ENCODE peak calls at places on chromosomes 1 and 21, in seven cellular contexts. K is thyroid gland, I is tibial artery, N is esophagus muscularis mucosa, F is PC-3, C is neural progenitor cell, Z is aorta. A is an unnamed sample.

GRCh38 chr21:41584603-41585176 is 76.7 kb upstream of the TMPRSS2 start:
- DNase-seq in F (no peak), K (no peak), N (no peak), I (no peak), Z (no peak), C (no peak), A (no peak)

GRCh38 chr1:51231121-51231520 is 5.0 kb upstream of the RNF11 start:
- DNase-seq in K (no peak), F (no peak), C (no peak), Z (no peak), I (no peak), N (no peak), A (peak)

GRCh38 chr1:7281821-7282220 is 489.3 kb upstream of the VAMP3 start:
- DNase-seq in Z (no peak), N (peak), K (no peak), F (no peak), C (no peak), I (no peak), A (peak)

GRCh38 chr1:16979475-16980327 is 719 bp downstream of the MFAP2 start:
- DNase-seq in C (peak), I (no peak), F (no peak), N (no peak), Z (no peak), K (no peak), A (peak)

GRCh38 chr1:81802601-81803422 is 2.1 kb downstream of the ADGRL2 start:
- DNase-seq in K (peak), I (peak), F (no peak), C (peak), Z (peak), N (no peak), A (peak)

GRCh38 chr1:64675718-64676345 is 69.0 kb upstream of the RAVER2 start:
- DNase-seq in C (peak), I (no peak), N (no peak), F (peak), Z (no peak), K (no peak), A (peak)

GRCh38 chr1:12052997-12053686 is 10.0 kb upstream of the TNFRSF8 start:
- DNase-seq in K (no peak), F (no peak), Z (peak), C (no peak), N (no peak), I (peak), A (no peak)

GRCh38 chr1:192476802-192477298 is 98.7 kb upstream of the RGS1 start:
- DNase-seq in F (peak), C (no peak), K (peak), N (no peak), Z (no peak), I (peak), A (peak)

GRCh38 chr1:214378492-214378891 is 97.5 kb downstream of the SMYD2 start:
- DNase-seq in K (no peak), C (no peak), I (no peak), N (no peak), Z (no peak), F (no peak), A (no peak)

GRCh38 chr21:46483300-46484295 is 24.9 kb downstream of the DIP2A start:
- DNase-seq in I (no peak), C (no peak), N (no peak), K (no peak), Z (no peak), F (no peak), A (no peak)

GRCh38 chr1:11706292-11706691 is 14.8 kb downstream of the DRAXIN start:
- DNase-seq in C (no peak), Z (no peak), I (no peak), F (no peak), N (no peak), K (no peak), A (no peak)

GRCh38 chr1:27795601-27796000 is 22.6 kb downstream of the STX12 start:
- DNase-seq in F (peak), I (no peak), K (no peak), C (no peak), N (no peak), Z (no peak), A (no peak)

GRCh38 chr1:244599937-244600350 is 53.0 kb upstream of the DESI2 start:
- DNase-seq in I (peak), Z (peak), C (no peak), F (peak), K (no peak), N (no peak), A (peak)

GRCh38 chr21:26795866-26796329 is 49.3 kb downstream of the ADAMTS1 start:
- DNase-seq in N (no peak), K (peak), C (peak), F (peak), Z (no peak), I (peak), A (peak)

GRCh38 chr1:207031632-207032258 is 811 bp downstream of the C1orf116 start:
- DNase-seq in I (no peak), Z (no peak), N (no peak), F (peak), C (no peak), K (peak), A (no peak)
- H3K4me3 ChIP-seq in I (no peak), Z (no peak), N (no peak), F (peak), C (no peak), K (no peak), A (no peak)

DNA sequence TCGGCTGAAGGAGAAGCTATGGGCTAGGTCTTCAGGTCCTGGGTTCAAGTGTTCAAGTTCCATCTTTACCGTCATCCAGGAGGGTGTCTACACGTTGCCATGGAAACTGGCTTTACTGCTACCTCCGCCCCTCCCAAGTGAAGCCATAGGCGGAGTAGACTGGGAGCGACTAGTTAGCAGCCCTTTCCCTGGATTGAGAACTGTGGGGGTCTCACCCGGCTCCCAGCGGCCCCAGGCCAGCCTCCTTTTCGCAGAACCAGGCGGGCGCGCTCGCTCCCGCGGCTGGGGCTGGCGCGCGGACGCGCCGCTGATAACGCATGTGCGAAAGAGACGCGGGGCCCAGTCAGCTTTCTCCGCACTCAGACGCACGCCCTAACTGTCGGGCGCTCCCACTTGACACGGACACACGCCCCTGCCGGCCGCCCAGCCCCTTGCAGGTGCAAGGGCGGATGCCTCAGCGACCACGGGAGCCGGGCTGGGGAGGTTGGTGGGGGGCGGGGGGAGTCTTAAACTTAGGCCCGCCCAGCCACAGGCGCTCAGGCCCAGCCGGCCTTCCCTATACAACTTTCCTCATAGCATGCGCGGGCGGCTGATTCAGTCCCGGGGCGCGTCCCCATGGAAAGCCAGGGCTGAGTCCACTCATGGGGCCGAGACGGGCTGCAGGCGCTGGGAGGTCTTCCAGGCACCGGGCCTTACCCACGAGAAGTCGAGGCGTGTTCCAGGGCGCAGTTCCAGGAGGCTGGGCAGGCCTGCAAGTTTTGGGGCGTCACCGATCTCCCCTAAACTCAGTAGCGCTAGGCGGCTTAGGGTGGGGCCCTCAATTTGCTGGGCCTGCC is 7.4 kb downstream of the EFNA4 start:
- DNase-seq in K (peak), Z (peak), F (peak), N (no peak), I (peak), C (peak), A (peak)
- H3K4me3 ChIP-seq in K (peak), Z (no peak), F (peak), N (peak), I (peak), C (peak), A (peak)

DNA sequence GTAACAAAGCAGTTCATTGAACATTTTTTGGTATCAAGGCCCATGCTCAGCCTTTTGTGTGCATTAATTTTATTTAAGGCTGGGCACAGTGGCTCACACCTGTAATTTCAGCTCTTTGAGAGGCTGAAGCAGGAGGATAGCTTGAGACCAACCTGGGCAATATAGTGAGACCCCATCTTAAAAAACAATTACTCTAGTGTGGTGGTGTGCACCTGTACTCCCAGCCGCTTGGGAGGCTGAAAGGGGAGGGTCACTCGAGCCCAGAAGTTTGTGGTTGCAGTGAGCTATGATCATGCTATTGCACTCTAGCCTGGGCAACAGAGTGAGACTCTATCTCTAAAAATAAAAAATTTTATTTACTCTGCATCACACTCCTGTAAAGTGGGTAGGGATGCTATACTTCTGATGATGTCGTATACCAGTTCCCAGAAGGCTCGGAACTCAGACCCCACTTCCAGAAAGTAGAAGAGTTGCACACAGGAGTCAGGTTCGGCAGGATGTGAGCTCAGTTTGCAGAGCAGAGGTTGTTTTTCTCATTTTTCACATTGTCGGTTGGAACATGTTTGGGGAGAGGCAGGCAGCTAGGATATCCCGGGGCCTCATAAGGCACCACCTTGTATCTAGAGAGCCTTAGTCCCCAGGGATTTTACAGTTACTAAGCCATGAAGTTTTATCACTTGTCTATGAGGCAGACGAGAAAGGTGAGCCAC is 144.6 kb downstream of the GALNT2 start:
- DNase-seq in N (no peak), I (no peak), Z (no peak), F (no peak), C (no peak), K (no peak), A (no peak)
- H3K4me3 ChIP-seq in N (no peak), I (no peak), Z (no peak), F (no peak), C (no peak), K (no peak), A (no peak)

GRCh38 chr1:55211909-55212308 is 3.3 kb downstream of the USP24 start:
- DNase-seq in Z (no peak), K (no peak), F (no peak), C (no peak), N (no peak), I (no peak), A (no peak)

GRCh38 chr1:55211456-55211855 is 3.7 kb downstream of the USP24 start:
- DNase-seq in Z (no peak), F (no peak), N (no peak), I (no peak), K (no peak), C (no peak), A (no peak)

GRCh38 chr1:55213885-55214213 is 1.3 kb downstream of the USP24 start:
- DNase-seq in N (no peak), K (no peak), F (no peak), I (no peak), C (peak), Z (no peak), A (no peak)

GRCh38 chr1:55213029-55213884 is 1.9 kb downstream of the USP24 start:
- DNase-seq in Z (no peak), N (no peak), F (no peak), K (no peak), I (no peak), C (no peak), A (no peak)

DNA sequence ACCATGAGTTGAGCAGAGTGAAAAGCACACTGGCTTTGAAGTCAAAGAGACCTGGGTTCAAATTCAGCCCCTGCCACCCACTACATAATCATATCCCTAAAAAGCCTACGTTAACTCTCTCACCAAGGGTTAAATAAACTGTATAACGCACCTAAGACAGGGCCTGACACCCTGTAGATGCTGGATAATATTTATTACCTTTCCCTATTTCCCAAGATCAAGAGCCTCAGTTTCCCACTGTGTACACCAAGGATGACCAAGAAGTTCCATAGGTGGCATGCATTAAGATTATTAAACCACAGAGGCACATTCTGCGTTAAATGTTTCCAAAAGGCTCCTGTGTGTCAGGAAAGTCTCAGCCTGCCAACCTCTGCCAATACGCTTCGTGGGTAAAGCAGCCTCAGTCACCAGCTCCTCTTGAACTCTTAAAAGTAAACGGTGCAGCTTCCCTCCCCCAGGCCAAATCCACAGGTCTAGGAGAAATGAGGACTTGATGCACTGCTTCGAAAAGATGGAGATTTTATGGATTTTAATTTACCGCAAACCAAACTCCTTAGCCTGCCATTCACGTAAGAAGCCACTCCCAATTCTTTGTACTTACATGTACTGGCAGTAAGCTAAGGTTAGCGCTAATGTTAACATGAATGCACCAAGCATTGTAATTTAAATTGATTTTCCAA is 2.7 kb downstream of the USP24 start:
- DNase-seq in I (no peak), F (peak), C (no peak), N (no peak), K (no peak), Z (no peak), A (no peak)
- H3K4me3 ChIP-seq in I (peak), F (peak), C (peak), N (peak), K (no peak), Z (no peak), A (peak)

GRCh38 chr21:34639882-34640788 is 25.2 kb upstream of the RCAN1 start:
- DNase-seq in F (no peak), I (no peak), C (no peak), N (no peak), Z (no peak), K (no peak), A (peak)
- H3K4me3 ChIP-seq in F (no peak), I (no peak), C (no peak), N (no peak), Z (no peak), K (no peak), A (no peak)

DNA sequence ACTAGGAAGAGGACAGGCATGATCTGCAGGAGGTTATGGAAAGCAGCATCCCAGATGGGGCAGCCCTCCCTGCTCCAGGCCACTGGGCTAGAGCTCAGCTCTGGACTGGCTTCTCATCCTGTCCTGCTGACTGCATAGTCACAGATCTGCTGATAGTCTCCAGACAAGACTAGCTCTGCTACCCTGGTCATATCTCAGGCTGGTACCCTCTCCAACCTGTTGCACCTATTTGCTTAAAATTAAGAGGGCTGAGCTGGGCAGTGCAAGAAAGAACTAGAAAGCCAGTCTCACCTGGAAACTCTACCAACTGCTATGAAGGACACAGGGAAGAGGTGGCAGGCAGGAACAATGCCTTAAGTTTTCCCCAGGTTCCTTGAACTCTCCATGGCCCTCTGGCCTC is 40.4 kb downstream of the ITPKB start:
- DNase-seq in Z (no peak), I (no peak), N (no peak), C (no peak), F (no peak), K (no peak), A (no peak)
- H3K4me3 ChIP-seq in Z (no peak), I (no peak), N (no peak), C (no peak), F (no peak), K (no peak), A (no peak)

DNA sequence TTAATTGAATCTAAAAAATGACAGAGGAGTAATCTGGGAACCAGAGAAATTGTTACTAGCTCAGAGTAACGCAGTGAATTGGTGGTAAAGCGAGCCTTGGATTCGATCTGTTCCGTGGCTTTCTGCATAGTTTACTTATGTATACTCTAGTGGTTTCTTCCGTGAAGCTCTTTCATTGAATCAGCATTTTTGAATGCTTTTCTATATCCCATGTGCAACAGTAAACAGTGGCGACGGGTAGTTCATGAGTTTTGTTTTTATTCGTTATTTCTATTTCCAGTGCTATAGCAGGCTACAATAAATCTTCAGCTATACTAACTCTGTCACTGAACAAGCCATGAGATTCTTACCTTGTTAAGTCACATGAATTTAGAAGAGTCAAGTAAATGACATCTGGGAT is 14.5 kb upstream of the MAP3K7CL start:
- DNase-seq in K (no peak), N (no peak), C (no peak), F (no peak), Z (no peak), I (no peak), A (no peak)
- H3K4me3 ChIP-seq in K (no peak), N (no peak), C (no peak), F (no peak), Z (no peak), I (no peak), A (no peak)

DNA sequence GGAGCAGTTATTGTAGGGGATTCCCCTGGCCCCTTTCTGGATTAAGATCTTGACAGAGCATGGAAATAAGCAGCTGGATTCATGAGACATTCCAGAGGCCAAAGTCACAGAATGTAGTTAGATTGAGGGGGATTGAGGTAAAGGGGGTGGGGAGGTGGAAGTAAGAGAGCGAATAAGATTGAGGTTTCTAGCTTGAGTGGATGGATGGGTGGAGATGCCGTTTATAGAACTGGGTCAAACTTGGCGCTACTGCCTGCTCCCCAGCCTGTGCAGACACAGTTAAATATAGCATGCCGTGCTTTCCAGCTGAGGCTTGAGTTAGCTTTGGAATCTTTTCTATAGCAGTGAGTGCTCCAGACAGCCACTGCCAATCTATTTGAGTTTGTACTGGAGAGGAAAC is 85.6 kb downstream of the DYRK1A start:
- DNase-seq in Z (no peak), C (no peak), I (no peak), N (no peak), F (no peak), K (peak), A (peak)
- H3K4me3 ChIP-seq in Z (no peak), C (no peak), I (no peak), N (no peak), F (no peak), K (no peak), A (no peak)

GRCh38 chr1:53889304-53890298 is at the start of gene YIPF1:
- DNase-seq in F (peak), C (peak), Z (peak), I (peak), K (peak), N (peak), A (peak)

GRCh38 chr1:53891678-53892077 is 2.1 kb upstream of the YIPF1 start:
- DNase-seq in I (no peak), F (no peak), Z (no peak), N (no peak), C (no peak), K (no peak), A (peak)

GRCh38 chr1:53888716-53889115 is 881 bp downstream of the YIPF1 start:
- DNase-seq in C (no peak), N (no peak), F (no peak), K (no peak), Z (no peak), I (no peak), A (no peak)

GRCh38 chr1:53891021-53891420 is 1.4 kb upstream of the YIPF1 start:
- DNase-seq in I (no peak), Z (no peak), C (no peak), F (no peak), N (no peak), K (no peak), A (no peak)

DNA sequence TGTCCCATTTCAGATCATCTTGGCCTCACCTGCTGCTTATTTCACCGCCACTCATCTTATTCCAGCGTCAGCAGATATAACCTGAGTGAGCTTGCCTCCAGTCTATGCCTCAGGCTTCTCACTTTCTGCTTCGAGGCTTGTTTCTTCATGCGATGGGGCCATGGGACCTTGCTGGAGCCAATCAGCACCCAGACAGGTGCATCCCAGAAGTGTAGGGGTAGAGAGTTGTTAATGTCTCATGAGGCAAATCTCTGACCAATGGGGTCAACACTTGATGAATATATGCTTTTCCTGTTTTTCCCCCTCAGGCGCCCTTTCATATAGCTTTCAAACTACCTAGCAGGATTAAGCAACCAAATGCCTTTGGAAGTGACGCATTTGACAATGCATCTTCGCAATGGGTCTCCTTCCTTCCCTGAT is 935 bp upstream of the YIPF1 start:
- DNase-seq in F (no peak), Z (no peak), I (no peak), K (no peak), C (no peak), N (no peak), A (no peak)
- H3K4me3 ChIP-seq in F (peak), Z (no peak), I (peak), K (peak), C (no peak), N (peak), A (peak)

A was measured in fibroblast of mammary gland.